ENCODE peak calls at places on chromosomes 13 and 19, in seven cellular contexts. One of them, this sample, is unnamed.

GRCh38 chr13:74675185-74675584 is 541.0 kb upstream of the KLF12 start:
- DNase-seq in HL-60: no peak
- DNase-seq in hippocampal formation: no peak
- DNase-seq in Peyer's patch: no peak
- DNase-seq in posterior cingulate gyrus: no peak
- DNase-seq in IMR-90: peak
- DNase-seq in RWPE2: no peak
- DNase-seq in this sample: no peak

GRCh38 chr19:49361438-49362047 is 673 bp downstream of the TEAD2 start:
- DNase-seq in HL-60: no peak
- DNase-seq in hippocampal formation: no peak
- DNase-seq in Peyer's patch: peak
- DNase-seq in posterior cingulate gyrus: no peak
- DNase-seq in IMR-90: peak
- DNase-seq in RWPE2: no peak
- DNase-seq in this sample: no peak

GRCh38 chr13:87557788-87558187 is 113.4 kb upstream of the SLITRK5 start:
- DNase-seq in HL-60: no peak
- DNase-seq in hippocampal formation: no peak
- DNase-seq in Peyer's patch: no peak
- DNase-seq in posterior cingulate gyrus: no peak
- DNase-seq in IMR-90: no peak
- DNase-seq in RWPE2: no peak
- DNase-seq in this sample: no peak

GRCh38 chr13:28046981-28047380 is 53.4 kb downstream of the FLT3 start:
- DNase-seq in HL-60: no peak
- DNase-seq in hippocampal formation: no peak
- DNase-seq in Peyer's patch: no peak
- DNase-seq in posterior cingulate gyrus: no peak
- DNase-seq in IMR-90: peak
- DNase-seq in RWPE2: no peak
- DNase-seq in this sample: no peak

GRCh38 chr13:98978280-98978679 is 416 bp upstream of the DOCK9 start:
- DNase-seq in HL-60: no peak
- DNase-seq in hippocampal formation: no peak
- DNase-seq in Peyer's patch: no peak
- DNase-seq in posterior cingulate gyrus: no peak
- DNase-seq in IMR-90: peak
- DNase-seq in RWPE2: peak
- DNase-seq in this sample: no peak

GRCh38 chr13:77048592-77048991 is 21.6 kb upstream of the FBXL3 start:
- DNase-seq in HL-60: no peak
- DNase-seq in hippocampal formation: no peak
- DNase-seq in Peyer's patch: no peak
- DNase-seq in posterior cingulate gyrus: no peak
- DNase-seq in IMR-90: no peak
- DNase-seq in RWPE2: no peak
- DNase-seq in this sample: no peak

GRCh38 chr19:13260883-13261653 is 110.9 kb downstream of the IER2 start:
- DNase-seq in HL-60: peak
- DNase-seq in hippocampal formation: no peak
- DNase-seq in Peyer's patch: peak
- DNase-seq in posterior cingulate gyrus: no peak
- DNase-seq in IMR-90: peak
- DNase-seq in RWPE2: no peak
- DNase-seq in this sample: peak

GRCh38 chr19:47786566-47786965 is 8.1 kb downstream of the SELENOW start:
- DNase-seq in HL-60: no peak
- DNase-seq in hippocampal formation: no peak
- DNase-seq in Peyer's patch: no peak
- DNase-seq in posterior cingulate gyrus: no peak
- DNase-seq in IMR-90: no peak
- DNase-seq in RWPE2: no peak
- DNase-seq in this sample: no peak

GRCh38 chr13:67150608-67151007 is 79.5 kb downstream of the PCDH9 start:
- DNase-seq in HL-60: no peak
- DNase-seq in hippocampal formation: no peak
- DNase-seq in Peyer's patch: no peak
- DNase-seq in posterior cingulate gyrus: no peak
- DNase-seq in IMR-90: no peak
- DNase-seq in RWPE2: no peak
- DNase-seq in this sample: no peak

GRCh38 chr19:4559569-4559968 is at the start of gene SEMA6B:
- DNase-seq in HL-60: peak
- DNase-seq in hippocampal formation: no peak
- DNase-seq in Peyer's patch: peak
- DNase-seq in posterior cingulate gyrus: no peak
- DNase-seq in IMR-90: no peak
- DNase-seq in RWPE2: no peak
- DNase-seq in this sample: no peak

GRCh38 chr19:11767633-11768133 is 883 bp downstream of the ZNF441 start:
- DNase-seq in HL-60: no peak
- DNase-seq in hippocampal formation: no peak
- DNase-seq in Peyer's patch: peak
- DNase-seq in posterior cingulate gyrus: peak
- DNase-seq in IMR-90: peak
- DNase-seq in RWPE2: no peak
- DNase-seq in this sample: no peak

GRCh38 chr19:45762870-45763631 is 6.0 kb downstream of the SIX5 start:
- DNase-seq in HL-60: no peak
- DNase-seq in hippocampal formation: no peak
- DNase-seq in Peyer's patch: no peak
- DNase-seq in posterior cingulate gyrus: no peak
- DNase-seq in IMR-90: no peak
- DNase-seq in RWPE2: no peak
- DNase-seq in this sample: no peak

GRCh38 chr13:46748300-46748699 is 48.7 kb downstream of the ESD start:
- DNase-seq in HL-60: no peak
- DNase-seq in hippocampal formation: no peak
- DNase-seq in Peyer's patch: no peak
- DNase-seq in posterior cingulate gyrus: no peak
- DNase-seq in IMR-90: no peak
- DNase-seq in RWPE2: no peak
- DNase-seq in this sample: no peak

GRCh38 chr13:108618233-108618632 is 11.2 kb upstream of the MYO16 start:
- DNase-seq in HL-60: no peak
- DNase-seq in hippocampal formation: no peak
- DNase-seq in Peyer's patch: no peak
- DNase-seq in posterior cingulate gyrus: no peak
- DNase-seq in IMR-90: no peak
- DNase-seq in RWPE2: no peak
- DNase-seq in this sample: no peak

GRCh38 chr13:44389003-44389666 is 15.5 kb downstream of the SERP2 start:
- DNase-seq in HL-60: no peak
- DNase-seq in hippocampal formation: no peak
- DNase-seq in Peyer's patch: no peak
- DNase-seq in posterior cingulate gyrus: no peak
- DNase-seq in IMR-90: no peak
- DNase-seq in RWPE2: no peak
- DNase-seq in this sample: no peak

GRCh38 chr19:8367327-8368001 is 3.5 kb downstream of the ANGPTL4 start:
- DNase-seq in HL-60: no peak
- DNase-seq in hippocampal formation: peak
- DNase-seq in Peyer's patch: peak
- DNase-seq in posterior cingulate gyrus: peak
- DNase-seq in IMR-90: peak
- DNase-seq in RWPE2: peak
- DNase-seq in this sample: no peak

GRCh38 chr13:28099396-28100148 is 804 bp downstream of the FLT3 start:
- DNase-seq in HL-60: no peak
- DNase-seq in hippocampal formation: no peak
- DNase-seq in Peyer's patch: no peak
- DNase-seq in posterior cingulate gyrus: no peak
- DNase-seq in IMR-90: no peak
- DNase-seq in RWPE2: no peak
- DNase-seq in this sample: no peak

GRCh38 chr19:7679017-7679720 is 1.5 kb upstream of the TRAPPC5 start:
- DNase-seq in HL-60: peak
- DNase-seq in hippocampal formation: no peak
- DNase-seq in Peyer's patch: peak
- DNase-seq in posterior cingulate gyrus: no peak
- DNase-seq in IMR-90: no peak
- DNase-seq in RWPE2: no peak
- DNase-seq in this sample: no peak

GRCh38 chr19:41785653-41786052 is 10.7 kb upstream of the CEACAM3 start:
- DNase-seq in HL-60: peak
- DNase-seq in hippocampal formation: no peak
- DNase-seq in Peyer's patch: peak
- DNase-seq in posterior cingulate gyrus: peak
- DNase-seq in IMR-90: peak
- DNase-seq in RWPE2: no peak
- DNase-seq in this sample: peak

GRCh38 chr13:42720116-42720857 is 61.1 kb upstream of the FAM216B start:
- DNase-seq in HL-60: peak
- DNase-seq in hippocampal formation: no peak
- DNase-seq in Peyer's patch: peak
- DNase-seq in posterior cingulate gyrus: no peak
- DNase-seq in IMR-90: peak
- DNase-seq in RWPE2: peak
- DNase-seq in this sample: peak

GRCh38 chr13:43544011-43544410 is 242.8 kb downstream of the ENOX1 start:
- DNase-seq in HL-60: no peak
- DNase-seq in hippocampal formation: no peak
- DNase-seq in Peyer's patch: no peak
- DNase-seq in posterior cingulate gyrus: no peak
- DNase-seq in IMR-90: peak
- DNase-seq in RWPE2: no peak
- DNase-seq in this sample: no peak

GRCh38 chr19:46481187-46481586 is 9.8 kb upstream of the PNMA8A start:
- DNase-seq in HL-60: no peak
- DNase-seq in hippocampal formation: no peak
- DNase-seq in Peyer's patch: no peak
- DNase-seq in posterior cingulate gyrus: peak
- DNase-seq in IMR-90: peak
- DNase-seq in RWPE2: no peak
- DNase-seq in this sample: no peak

GRCh38 chr13:112012004-112012704 is 54.8 kb upstream of the SOX1 start:
- DNase-seq in HL-60: no peak
- DNase-seq in hippocampal formation: no peak
- DNase-seq in Peyer's patch: no peak
- DNase-seq in posterior cingulate gyrus: peak
- DNase-seq in IMR-90: no peak
- DNase-seq in RWPE2: no peak
- DNase-seq in this sample: no peak

GRCh38 chr19:1837222-1837565 is 11.1 kb downstream of the REXO1 start:
- DNase-seq in HL-60: no peak
- DNase-seq in hippocampal formation: no peak
- DNase-seq in Peyer's patch: no peak
- DNase-seq in posterior cingulate gyrus: no peak
- DNase-seq in IMR-90: no peak
- DNase-seq in RWPE2: no peak
- DNase-seq in this sample: no peak

GRCh38 chr13:68046900-68047299 is 816.8 kb upstream of the PCDH9 start:
- DNase-seq in HL-60: no peak
- DNase-seq in hippocampal formation: no peak
- DNase-seq in Peyer's patch: no peak
- DNase-seq in posterior cingulate gyrus: no peak
- DNase-seq in IMR-90: no peak
- DNase-seq in RWPE2: no peak
- DNase-seq in this sample: no peak

GRCh38 chr19:2034729-2035589 is 16.1 kb downstream of the MKNK2 start:
- DNase-seq in HL-60: no peak
- DNase-seq in hippocampal formation: no peak
- DNase-seq in Peyer's patch: peak
- DNase-seq in posterior cingulate gyrus: no peak
- DNase-seq in IMR-90: peak
- DNase-seq in RWPE2: peak
- DNase-seq in this sample: no peak

GRCh38 chr19:2528543-2529173 is 52.7 kb downstream of the GADD45B start:
- DNase-seq in HL-60: no peak
- DNase-seq in hippocampal formation: no peak
- DNase-seq in Peyer's patch: peak
- DNase-seq in posterior cingulate gyrus: peak
- DNase-seq in IMR-90: no peak
- DNase-seq in RWPE2: no peak
- DNase-seq in this sample: no peak

GRCh38 chr19:18616023-18616422 is 3.4 kb downstream of the TMEM59L start:
- DNase-seq in HL-60: no peak
- DNase-seq in hippocampal formation: no peak
- DNase-seq in Peyer's patch: no peak
- DNase-seq in posterior cingulate gyrus: no peak
- DNase-seq in IMR-90: no peak
- DNase-seq in RWPE2: no peak
- DNase-seq in this sample: no peak

GRCh38 chr13:75907044-75907443 is 270.9 kb downstream of the LMO7 start:
- DNase-seq in HL-60: no peak
- DNase-seq in hippocampal formation: no peak
- DNase-seq in Peyer's patch: no peak
- DNase-seq in posterior cingulate gyrus: no peak
- DNase-seq in IMR-90: no peak
- DNase-seq in RWPE2: no peak
- DNase-seq in this sample: no peak

GRCh38 chr19:32909257-32909656 is 39.7 kb upstream of the SLC7A9 start:
- DNase-seq in HL-60: no peak
- DNase-seq in hippocampal formation: no peak
- DNase-seq in Peyer's patch: no peak
- DNase-seq in posterior cingulate gyrus: no peak
- DNase-seq in IMR-90: no peak
- DNase-seq in RWPE2: no peak
- DNase-seq in this sample: no peak

GRCh38 chr13:52159159-52159982 is at the start of gene NEK3:
- DNase-seq in HL-60: peak
- DNase-seq in hippocampal formation: peak
- DNase-seq in Peyer's patch: peak
- DNase-seq in posterior cingulate gyrus: peak
- DNase-seq in IMR-90: peak
- DNase-seq in RWPE2: no peak
- DNase-seq in this sample: no peak

GRCh38 chr19:27654266-27654990 is 1558.5 kb downstream of the UQCRFS1 start:
- DNase-seq in HL-60: no peak
- DNase-seq in hippocampal formation: no peak
- DNase-seq in Peyer's patch: no peak
- DNase-seq in posterior cingulate gyrus: no peak
- DNase-seq in IMR-90: no peak
- DNase-seq in RWPE2: no peak
- DNase-seq in this sample: no peak

GRCh38 chr13:78241278-78241919 is 322.8 kb upstream of the EDNRB start:
- DNase-seq in HL-60: no peak
- DNase-seq in hippocampal formation: no peak
- DNase-seq in Peyer's patch: peak
- DNase-seq in posterior cingulate gyrus: peak
- DNase-seq in IMR-90: peak
- DNase-seq in RWPE2: no peak
- DNase-seq in this sample: no peak

GRCh38 chr19:45051929-45052579 is 13.2 kb downstream of the CLASRP start:
- DNase-seq in HL-60: no peak
- DNase-seq in hippocampal formation: no peak
- DNase-seq in Peyer's patch: peak
- DNase-seq in posterior cingulate gyrus: no peak
- DNase-seq in IMR-90: no peak
- DNase-seq in RWPE2: no peak
- DNase-seq in this sample: no peak

GRCh38 chr13:57630661-57631606 is 610 bp upstream of the PCDH17 start:
- DNase-seq in HL-60: no peak
- DNase-seq in hippocampal formation: peak
- DNase-seq in Peyer's patch: no peak
- DNase-seq in posterior cingulate gyrus: peak
- DNase-seq in IMR-90: no peak
- DNase-seq in RWPE2: no peak
- DNase-seq in this sample: no peak

GRCh38 chr19:21233691-21234090 is 91.9 kb downstream of the ZNF431 start:
- DNase-seq in HL-60: no peak
- DNase-seq in hippocampal formation: no peak
- DNase-seq in Peyer's patch: no peak
- DNase-seq in posterior cingulate gyrus: no peak
- DNase-seq in IMR-90: no peak
- DNase-seq in RWPE2: no peak
- DNase-seq in this sample: no peak

GRCh38 chr13:73722120-73722519 is 412.1 kb downstream of the KLF12 start:
- DNase-seq in HL-60: no peak
- DNase-seq in hippocampal formation: peak
- DNase-seq in Peyer's patch: no peak
- DNase-seq in posterior cingulate gyrus: no peak
- DNase-seq in IMR-90: peak
- DNase-seq in RWPE2: no peak
- DNase-seq in this sample: no peak

This sample was measured in SIG-M5.